ENCODE peak calls at places on chromosome 11, in five cellular contexts. X is gastrocnemius medialis, P is A549, V is upper lobe of left lung, L is body of pancreas. O is an unnamed sample.

GRCh38 chr11:69131644-69132300 is 24.0 kb upstream of the SMIM38 start:
- ATAC-seq in X (peak; percentile 68), P (peak; percentile 88), V (peak; percentile 60), L (peak; percentile 87), O (peak; percentile 79)

GRCh38 chr11:48107188-48107704 is 109.4 kb upstream of the OR4B1 start:
- ATAC-seq in X (no peak), V (no peak), P (no peak), L (no peak), O (no peak)

GRCh38 chr11:120208012-120208441 is 2.8 kb upstream of the OAF start:
- ATAC-seq in V (no peak), X (no peak), P (no peak), L (peak; percentile 40), O (no peak)

GRCh38 chr11:35963911-35964310 is 20.0 kb downstream of the LDLRAD3 start:
- ATAC-seq in X (no peak), P (no peak), V (no peak), L (peak; percentile 21), O (no peak)

GRCh38 chr11:104917259-104918112 is 19.2 kb upstream of the CASP12 start:
- ATAC-seq in L (peak; percentile 38), P (no peak), V (peak; percentile 51), X (no peak), O (peak; percentile 31)

GRCh38 chr11:104624021-104624420 is 274.2 kb downstream of the CASP12 start:
- ATAC-seq in X (no peak), V (no peak), P (no peak), L (no peak), O (no peak)

GRCh38 chr11:95461858-95462257 is 230.9 kb upstream of the SESN3 start:
- ATAC-seq in V (no peak), X (no peak), L (no peak), P (no peak), O (no peak)

GRCh38 chr11:96113100-96113710 is 189.3 kb upstream of the MTMR2 start:
- ATAC-seq in L (no peak), P (no peak), X (no peak), V (peak; percentile 70), O (peak; percentile 48)

GRCh38 chr11:3926458-3927095 is 71.1 kb downstream of the STIM1 start:
- ATAC-seq in X (peak; percentile 34), L (no peak), V (peak; percentile 38), P (no peak), O (no peak)

GRCh38 chr11:33891714-33892327 is at the start of gene LMO2:
- ATAC-seq in V (no peak), X (peak; percentile 68), L (no peak), P (no peak), O (no peak)

GRCh38 chr11:110329441-110329840 is 33.0 kb upstream of the RDX start:
- ATAC-seq in P (no peak), V (no peak), X (no peak), L (no peak), O (no peak)

GRCh38 chr11:116467809-116468208 is 305.0 kb downstream of the BUD13 start:
- ATAC-seq in P (no peak), V (peak; percentile 26), L (no peak), X (no peak), O (no peak)

GRCh38 chr11:127632546-127632945 is 632.0 kb upstream of the KIRREL3 start:
- ATAC-seq in X (no peak), P (no peak), V (no peak), L (no peak), O (no peak)

GRCh38 chr11:81222491-81222890 is 1511.2 kb downstream of the FAM181B start:
- ATAC-seq in L (no peak), P (no peak), X (no peak), V (no peak), O (no peak)

GRCh38 chr11:73137262-73137941 is 4.7 kb downstream of the FCHSD2 start:
- ATAC-seq in X (no peak), V (no peak), L (no peak), P (no peak), O (no peak)

GRCh38 chr11:1456166-1456565 is 30.4 kb downstream of the MOB2 start:
- ATAC-seq in V (no peak), P (no peak), X (no peak), L (no peak), O (no peak)

GRCh38 chr11:5366856-5367255 is 15.5 kb downstream of the OR51B6 start:
- ATAC-seq in V (no peak), X (no peak), P (no peak), L (no peak), O (no peak)

GRCh38 chr11:129975543-129975942 is 27.1 kb downstream of the PRDM10 start:
- ATAC-seq in V (no peak), X (no peak), L (no peak), P (no peak), O (no peak)

GRCh38 chr11:127252321-127252720 is 251.8 kb upstream of the KIRREL3 start:
- ATAC-seq in X (no peak), P (no peak), V (no peak), L (no peak), O (no peak)

GRCh38 chr11:129106788-129107187 is 85.3 kb downstream of the ARHGAP32 start:
- ATAC-seq in L (no peak), V (no peak), X (no peak), P (no peak), O (no peak)

GRCh38 chr11:14054708-14055107 is 92.2 kb downstream of the SPON1 start:
- ATAC-seq in L (peak; percentile 56), P (no peak), V (peak; percentile 82), X (no peak), O (peak; percentile 53)

GRCh38 chr11:118605116-118605867 is 2.1 kb upstream of the PHLDB1 start:
- ATAC-seq in X (peak; percentile 53), V (peak; percentile 55), P (no peak), L (peak; percentile 4), O (peak; percentile 68)

GRCh38 chr11:64613648-64614047 is 22.6 kb downstream of the SLC22A12 start:
- ATAC-seq in P (no peak), X (no peak), V (no peak), L (no peak), O (no peak)
- H3K4me1 ChIP-seq in P (no peaks in the 10 kb centered on the region), X (no peaks in the 10 kb centered on the region), V (no peaks in the 10 kb centered on the region), L (peaks cover 8% of the 10 kb centered on the region), O (peaks cover 3% of the 10 kb centered on the region)

GRCh38 chr11:59705281-59705680 is 8.4 kb downstream of the OR10V1 start:
- ATAC-seq in P (no peak), X (no peak), L (no peak), V (no peak), O (no peak)

GRCh38 chr11:59708537-59708936 is 5.1 kb downstream of the OR10V1 start:
- ATAC-seq in X (no peak), P (no peak), L (no peak), V (no peak), O (no peak)

GRCh38 chr11:59710136-59710847 is 3.4 kb downstream of the OR10V1 start:
- ATAC-seq in P (no peak), X (no peak), L (no peak), V (no peak), O (no peak)

GRCh38 chr11:59706518-59707285 is 6.9 kb downstream of the OR10V1 start:
- ATAC-seq in L (no peak), V (no peak), P (peak; percentile 94), X (no peak), O (no peak)

DNA sequence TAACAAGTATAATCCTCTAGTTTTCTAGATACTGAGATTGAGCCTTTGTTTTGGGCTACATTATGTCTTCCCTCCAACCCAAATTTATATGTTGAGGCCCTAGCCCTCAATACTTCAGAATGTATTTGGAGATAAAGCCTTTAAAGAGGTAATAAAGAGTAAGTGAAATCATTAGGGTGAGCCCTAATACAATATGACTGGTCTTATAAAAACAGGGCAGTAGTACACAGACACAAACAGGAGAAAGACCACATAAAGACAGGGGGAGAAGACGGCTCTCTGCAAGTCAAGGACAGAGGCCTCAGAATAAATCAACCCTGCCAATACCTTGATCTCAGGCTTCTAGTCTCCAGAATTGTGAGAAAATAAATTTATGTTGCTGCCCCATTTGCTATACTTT is 6.3 kb downstream of the OR10V1 start:
- ATAC-seq in L (no peak), V (no peak), P (peak; percentile 61), X (no peak), O (no peak)
- H3K9me3 ChIP-seq in L (no peaks in the 10 kb centered on the region), V (no peaks in the 10 kb centered on the region), P (no peaks in the 10 kb centered on the region), X (no peaks in the 10 kb centered on the region), O (no peaks in the 10 kb centered on the region)

GRCh38 chr11:65476632-65477270 is 22.1 kb upstream of the MALAT1 start:
- ATAC-seq in V (peak; percentile 76), L (peak; percentile 1), X (peak; percentile 3), P (peak; percentile 23), O (no peak)
- TF ChIP-seq POLR2A in V (no peak), L (no peak), X (no peak), P (peak; percentile 1), O (no peak)

GRCh38 chr11:63874511-63874910 is 35.6 kb downstream of the MARK2 start:
- ATAC-seq in P (no peak), L (peak; percentile 26), X (no peak), V (no peak), O (no peak)
- H3K4me1 ChIP-seq in P (peaks cover 45% of the 10 kb centered on the region), L (peaks cover 93% of the 10 kb centered on the region), X (peaks cover 38% of the 10 kb centered on the region), V (peaks cover 66% of the 10 kb centered on the region), O (peaks cover 92% of the 10 kb centered on the region)

GRCh38 chr11:70933986-70934583 is 318.3 kb downstream of the SHANK2 start:
- ATAC-seq in L (no peak), V (no peak), P (no peak), X (no peak), O (no peak)

GRCh38 chr11:70930215-70930614 is 322.2 kb downstream of the SHANK2 start:
- ATAC-seq in L (no peak), V (no peak), P (no peak), X (no peak), O (no peak)

GRCh38 chr11:70931430-70931829 is 320.9 kb downstream of the SHANK2 start:
- ATAC-seq in L (no peak), P (no peak), V (no peak), X (no peak), O (no peak)

DNA sequence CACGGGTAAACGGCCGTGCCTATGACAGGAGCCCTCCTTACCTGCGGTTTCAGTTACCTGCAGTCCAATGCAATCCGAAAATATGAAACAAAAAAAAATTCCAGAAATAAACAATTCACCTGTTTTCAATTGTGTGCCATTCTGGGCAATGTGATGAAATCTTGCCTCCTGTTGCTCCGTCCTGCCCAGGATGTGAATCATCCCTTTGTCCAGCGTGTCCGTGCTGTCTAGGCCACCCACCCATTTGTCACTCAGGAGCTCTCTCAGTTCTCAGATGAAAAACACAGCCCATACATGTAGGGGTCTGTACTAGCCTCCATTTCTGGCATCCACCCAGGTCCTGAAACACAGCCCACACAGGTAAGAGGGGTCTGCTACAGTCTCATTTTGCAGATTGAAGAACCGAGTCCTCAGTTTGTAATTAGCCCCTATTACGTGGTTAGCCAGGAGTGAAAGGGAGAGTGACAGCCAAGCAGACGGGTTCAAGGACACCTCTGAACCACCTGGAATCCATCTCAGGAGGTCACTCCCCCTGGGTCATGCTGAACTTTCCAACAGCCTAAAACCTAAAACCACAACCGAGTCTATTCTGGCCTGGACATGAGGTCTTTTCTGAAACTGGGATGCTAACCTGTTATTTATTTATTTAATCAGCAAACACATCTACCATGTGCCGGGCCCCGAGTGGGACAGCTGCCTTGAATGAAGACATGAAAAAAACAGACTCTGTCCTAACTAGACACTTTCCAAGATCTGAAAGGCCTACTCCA is 317.2 kb downstream of the SHANK2 start:
- ATAC-seq in X (no peak), P (peak; percentile 54), L (no peak), V (no peak), O (no peak)
- H3K9me3 ChIP-seq in X (no peaks in the 10 kb centered on the region), P (peaks cover 10% of the 10 kb centered on the region), L (no peaks in the 10 kb centered on the region), V (no peaks in the 10 kb centered on the region), O (no peaks in the 10 kb centered on the region)

DNA sequence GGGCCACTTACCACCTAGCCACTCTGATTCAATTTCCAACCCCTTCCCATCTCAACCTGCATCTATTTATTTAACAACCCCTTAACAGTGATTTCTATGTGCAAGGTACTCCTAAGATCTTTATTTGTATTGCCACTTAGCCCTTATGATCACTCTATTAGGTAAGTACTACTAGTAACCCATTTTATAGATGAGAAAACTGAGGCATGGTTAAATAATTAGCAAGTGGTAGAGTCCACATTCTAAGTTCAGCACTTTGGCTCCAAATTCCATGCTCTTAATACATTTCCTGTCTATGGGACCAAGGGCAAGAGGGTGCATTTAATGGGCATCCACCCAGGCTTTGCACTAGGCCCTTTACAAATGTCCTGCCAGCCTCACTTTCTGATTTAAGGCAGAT is 38.1 kb upstream of the CSNK2A3 start:
- ATAC-seq in P (no peak), L (no peak), V (no peak), X (no peak), O (no peak)
- TF ChIP-seq POLR2A in P (no peak), L (no peak), V (no peak), X (no peak), O (no peak)

O was measured in gastroesophageal sphincter.